ENCODE peak calls at places on chromosomes 6 and 20, in four cellular contexts. U is thyroid gland, D is Peyer's patch, I is GM12878. P is an unnamed sample. For H3K36me3 and H3K9me3, the result is how much of the 10 kb centered on the place peaks cover.

GRCh38 chr6:166588691-166589333 is 2.3 kb upstream of the RAMACL start:
- DNase-seq in U (peak), D (peak), I (peak), P (no peak)

GRCh38 chr6:33040157-33040556 is 30.8 kb upstream of the HLA-DOA start:
- DNase-seq in U (no peak), D (no peak), I (peak), P (no peak)

GRCh38 chr6:118813795-118814194 is 80.2 kb upstream of the ASF1A start:
- DNase-seq in U (no peak), D (no peak), I (no peak), P (no peak)

GRCh38 chr20:8744228-8744844 is 324.6 kb upstream of the PLCB4 start:
- DNase-seq in U (no peak), D (no peak), I (no peak), P (no peak)

GRCh38 chr20:44897133-44897532 is 11.6 kb downstream of the YWHAB start:
- DNase-seq in U (no peak), D (no peak), I (no peak), P (no peak)

GRCh38 chr6:87473419-87473903 is 687 bp downstream of the SLC35A1 start:
- DNase-seq in U (no peak), D (no peak), I (peak), P (no peak)

GRCh38 chr6:100553243-100553642 is 88.5 kb upstream of the SIM1 start:
- DNase-seq in U (no peak), D (no peak), I (no peak), P (no peak)

GRCh38 chr6:83758533-83758932 is 49.6 kb upstream of the SNAP91 start:
- DNase-seq in U (no peak), D (no peak), I (no peak), P (no peak)

GRCh38 chr6:166553563-166554271 is 32.8 kb downstream of the RAMACL start:
- DNase-seq in U (no peak), D (no peak), I (no peak), P (no peak)

GRCh38 chr6:139252018-139252390 is 39.8 kb downstream of the TXLNB start:
- DNase-seq in U (no peak), D (no peak), I (no peak), P (no peak)

GRCh38 chr6:53309059-53309896 is 39.5 kb downstream of the ELOVL5 start:
- DNase-seq in U (peak), D (peak), I (peak), P (peak)

GRCh38 chr20:11001767-11002540 is 328.2 kb upstream of the JAG1 start:
- DNase-seq in U (no peak), D (no peak), I (no peak), P (peak)

GRCh38 chr6:157269261-157269794 is 54.0 kb downstream of the TMEM242 start:
- DNase-seq in U (peak), D (no peak), I (no peak), P (peak)

GRCh38 chr6:50975216-50975615 is 156.5 kb downstream of the TFAP2B start:
- DNase-seq in U (no peak), D (no peak), I (no peak), P (no peak)

GRCh38 chr6:106370639-106371038 is 10.1 kb downstream of the CRYBG1 start:
- DNase-seq in U (no peak), D (no peak), I (no peak), P (no peak)

GRCh38 chr6:121319112-121319553 is 15.1 kb downstream of the TBC1D32 start:
- DNase-seq in U (no peak), D (no peak), I (no peak), P (no peak)

GRCh38 chr6:155782320-155782730 is 326.7 kb upstream of the NOX3 start:
- DNase-seq in U (no peak), D (no peak), I (no peak), P (no peak)

GRCh38 chr6:159616456-159616855 is 76.6 kb downstream of the SOD2 start:
- DNase-seq in U (no peak), D (no peak), I (no peak), P (no peak)

GRCh38 chr6:24752503-24752902 is 22.2 kb upstream of the GMNN start:
- DNase-seq in U (no peak), D (no peak), I (no peak), P (no peak)

GRCh38 chr6:350371-350770 is 41.2 kb upstream of the IRF4 start:
- DNase-seq in U (no peak), D (no peak), I (no peak), P (no peak)

GRCh38 chr6:125044066-125044465 is 81.8 kb downstream of the RNF217 start:
- DNase-seq in U (no peak), D (no peak), I (no peak), P (no peak)

GRCh38 chr6:27770724-27771123 is 141.5 kb downstream of the OR2B2 start:
- DNase-seq in U (no peak), D (no peak), I (no peak), P (no peak)

GRCh38 chr6:123016431-123017110 is 20.5 kb downstream of the CLVS2 start:
- DNase-seq in U (peak), D (no peak), I (no peak), P (no peak)

GRCh38 chr6:40183902-40184301 is 249.6 kb upstream of the MOCS1 start:
- DNase-seq in U (no peak), D (no peak), I (no peak), P (no peak)

GRCh38 chr6:139748353-139749146 is 374.1 kb upstream of the CITED2 start:
- DNase-seq in U (no peak), D (no peak), I (no peak), P (no peak)

GRCh38 chr20:50690979-50691584 is at the start of gene RIPOR3:
- DNase-seq in U (peak), D (no peak), I (no peak), P (peak)

GRCh38 chr6:19892250-19892649 is 55.1 kb downstream of the ID4 start:
- DNase-seq in U (peak), D (no peak), I (no peak), P (no peak)

GRCh38 chr20:59006167-59006863 is 739 bp downstream of the CTSZ start:
- DNase-seq in U (peak), D (no peak), I (no peak), P (peak)

GRCh38 chr6:160519603-160520042 is 144.5 kb downstream of the LPA start:
- DNase-seq in U (no peak), D (no peak), I (no peak), P (no peak)

GRCh38 chr6:143449731-143450452 is 603 bp downstream of the ADAT2 start:
- DNase-seq in U (peak), D (peak), I (peak), P (peak)

GRCh38 chr6:106750146-106750900 is 120.9 kb downstream of the QRSL1 start:
- DNase-seq in U (no peak), D (no peak), I (no peak), P (no peak)

GRCh38 chr20:20529597-20529996 is 161.7 kb downstream of the INSM1 start:
- DNase-seq in U (no peak), D (no peak), I (no peak), P (no peak)

GRCh38 chr20:20528896-20529295 is 161.0 kb downstream of the INSM1 start:
- DNase-seq in U (no peak), D (no peak), I (no peak), P (no peak)

GRCh38 chr20:20525214-20525613 is 157.3 kb downstream of the INSM1 start:
- DNase-seq in U (no peak), D (no peak), I (no peak), P (no peak)

GRCh38 chr20:20527661-20528060 is 159.8 kb downstream of the INSM1 start:
- DNase-seq in U (no peak), D (no peak), I (no peak), P (no peak)

GRCh38 chr20:20525756-20526155 is 157.9 kb downstream of the INSM1 start:
- DNase-seq in U (no peak), D (no peak), I (no peak), P (no peak)
- H3K36me3 ChIP-seq in U (under half), D (under half), I (under half), P (under half)

DNA sequence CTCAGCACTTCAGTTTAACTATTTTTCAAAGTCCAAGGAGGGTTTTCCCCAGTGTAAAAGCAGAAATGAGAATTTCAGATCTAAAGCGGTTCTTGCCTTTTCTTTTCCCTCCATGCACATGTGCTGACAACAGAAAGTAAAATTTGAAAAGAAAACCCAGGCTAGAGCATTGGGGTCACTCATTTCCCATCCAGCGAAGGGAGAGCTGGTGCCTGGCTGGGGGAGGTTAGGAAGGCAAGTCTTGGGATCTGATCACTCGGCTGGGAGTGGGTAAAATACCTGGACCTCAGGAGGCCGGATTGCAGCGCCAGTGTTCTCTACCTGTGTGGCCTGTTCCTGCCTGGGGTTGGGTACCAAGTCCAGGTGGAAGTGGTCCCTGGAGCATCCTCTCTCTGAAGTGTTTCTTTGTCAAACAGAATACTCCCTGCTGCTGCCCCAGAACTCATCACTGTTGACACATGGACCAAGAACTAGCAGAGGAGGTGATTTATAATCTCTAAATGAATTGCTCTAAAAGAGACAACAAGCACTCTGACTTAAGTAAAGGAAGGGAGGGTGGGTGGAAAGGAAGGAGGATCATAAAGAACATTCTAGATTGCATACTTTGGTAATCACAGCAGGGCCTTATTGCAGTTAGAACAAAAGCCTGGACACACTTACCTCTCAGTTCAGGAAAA is 136.0 kb downstream of the MTHFD1L start:
- DNase-seq in U (no peak), D (no peak), I (no peak), P (no peak)
- TF ChIP-seq POLR2A in U (no peak), D (no peak), I (no peak), P (no peak)

DNA sequence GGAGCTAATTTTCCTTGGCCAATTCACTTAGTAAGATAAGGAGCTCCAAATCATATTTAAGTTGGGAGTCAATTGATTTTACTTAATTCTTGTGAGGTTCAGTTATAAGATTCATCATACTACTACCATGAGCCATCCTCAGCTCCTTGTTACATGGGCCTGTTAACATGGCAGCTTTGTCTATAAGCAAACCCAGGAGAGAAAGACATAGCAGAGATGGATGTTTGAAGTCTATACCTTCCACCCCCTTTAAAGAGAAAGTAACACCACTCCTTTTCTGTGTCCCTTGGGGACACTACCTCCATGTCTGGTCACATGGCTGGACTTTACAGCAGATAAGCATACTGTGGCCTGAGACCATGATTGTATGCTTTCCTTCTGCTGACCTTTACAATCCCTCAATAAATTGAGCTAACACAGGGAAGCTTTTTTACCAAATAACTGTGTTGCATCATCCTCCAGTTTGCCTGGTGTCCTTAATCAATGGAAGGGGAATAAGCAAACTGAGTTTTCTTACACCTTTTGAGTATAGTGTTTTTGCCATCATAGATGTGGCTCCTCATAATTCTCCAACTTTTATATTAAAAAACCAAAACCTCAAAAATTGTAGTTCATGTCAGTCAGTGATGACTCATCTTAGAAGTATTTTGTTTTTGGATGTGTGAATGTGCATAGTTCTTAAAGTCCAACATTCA is 9.8 kb upstream of the ZNFX1 start:
- DNase-seq in U (no peak), D (no peak), I (no peak), P (no peak)
- H3K9me3 ChIP-seq in U (under half), D (under half), I (under half), P (under half)

DNA sequence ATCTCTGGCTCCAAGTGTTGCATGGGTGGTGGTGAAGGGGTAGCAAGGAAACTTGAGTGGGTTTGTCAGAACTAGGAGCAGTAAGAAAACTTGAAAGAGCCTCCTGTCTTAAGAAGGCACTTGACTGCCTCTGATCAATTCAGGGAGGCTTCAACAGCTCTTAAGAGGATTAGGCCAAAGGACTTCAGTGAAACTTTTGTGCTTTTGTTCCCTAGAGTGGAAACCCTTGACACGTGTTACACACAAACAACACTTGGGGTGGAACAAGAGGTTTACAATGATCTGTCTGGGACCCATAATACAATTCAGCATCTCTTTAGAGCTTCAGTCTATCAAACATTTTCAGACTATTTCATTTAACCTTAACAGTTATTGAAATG is 80.1 kb upstream of the ARMC2 start:
- DNase-seq in U (no peak), D (no peak), I (no peak), P (no peak)
- H3K36me3 ChIP-seq in U (under half), D (under half), I (under half), P (under half)

GRCh38 chr20:22579119-22579427 is 5.3 kb downstream of the FOXA2 start:
- DNase-seq in U (no peak), D (no peak), I (no peak), P (no peak)
- TF ChIP-seq POLR2A in U (no peak), D (no peak), I (no peak), P (no peak)

P was measured in right lobe of liver.